ENCODE peak calls at places on chromosomes 12 and 14, in seven cellular contexts. N, Q, T, W, S, K and B are unnamed samples. For H3K4me1, the result is how much of the 10 kb centered on the place peaks cover.

GRCh38 chr14:84976805-84977204 is 553.1 kb upstream of the FLRT2 start:
- DNase-seq in N (no peak), K (no peak), T (no peak), Q (no peak), S (no peak), W (no peak), B (no peak)

GRCh38 chr12:121223283-121223946 is 13.5 kb downstream of the P2RX4 start:
- DNase-seq in T (no peak), K (no peak), Q (no peak), N (peak), S (no peak), W (peak), B (peak)

GRCh38 chr14:72610831-72611200 is 283.1 kb downstream of the DPF3 start:
- DNase-seq in K (no peak), W (no peak), Q (no peak), T (no peak), S (no peak), N (no peak), B (no peak)

GRCh38 chr14:51818748-51819386 is 41.5 kb upstream of the GNG2 start:
- DNase-seq in Q (no peak), S (no peak), N (no peak), T (no peak), K (no peak), W (no peak), B (no peak)

GRCh38 chr12:128823216-128823915 is 392 bp downstream of the SLC15A4 start:
- DNase-seq in W (peak), K (no peak), N (no peak), S (peak), T (peak), Q (peak), B (peak)

GRCh38 chr12:1792406-1792805 is 28.0 kb upstream of the LRTM2 start:
- DNase-seq in W (no peak), T (no peak), Q (no peak), K (no peak), S (no peak), N (no peak), B (no peak)

GRCh38 chr12:1217191-1217949 is 226.3 kb downstream of the ERC1 start:
- DNase-seq in N (no peak), S (no peak), Q (no peak), T (peak), K (no peak), W (no peak), B (no peak)

GRCh38 chr14:92880851-92881250 is 42.1 kb upstream of the CHGA start:
- DNase-seq in N (no peak), S (peak), W (no peak), Q (peak), K (no peak), T (peak), B (peak)

GRCh38 chr12:7555752-7556151 is 52.2 kb upstream of the CD163 start:
- DNase-seq in S (no peak), K (no peak), N (no peak), Q (peak), T (no peak), W (no peak), B (peak)

DNA sequence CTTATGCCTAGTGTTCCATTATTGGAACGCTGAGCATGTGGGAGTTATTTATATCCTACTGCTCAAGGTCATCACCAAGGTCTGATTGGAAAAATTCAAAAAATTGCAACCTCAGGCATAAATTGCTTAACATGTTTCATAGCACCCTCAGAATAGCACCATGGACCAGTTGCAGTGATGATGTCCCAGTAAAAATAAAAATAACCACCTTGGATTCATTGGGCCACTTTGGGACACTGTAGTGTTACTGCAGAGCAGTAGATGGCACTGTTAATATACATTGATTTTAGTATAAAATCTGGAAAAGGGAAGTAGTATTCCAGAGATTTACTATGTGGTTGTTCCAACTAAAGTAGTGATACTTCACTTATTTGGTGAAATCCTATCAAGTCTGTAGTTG is 31.0 kb upstream of the PTCSC3 start:
- DNase-seq in K (no peak), T (no peak), S (peak), W (no peak), Q (peak), N (no peak), B (no peak)
- TF ChIP-seq CTCF in K (no peak), T (no peak), S (peak), W (peak), Q (peak), N (peak), B (no peak)

GRCh38 chr12:54386781-54387467 is 2.4 kb upstream of the ZNF385A start:
- DNase-seq in S (no peak), Q (peak), T (no peak), K (no peak), N (no peak), W (no peak), B (no peak)
- H3K4me1 ChIP-seq in S (under half), Q (half or more), T (under half), K (under half), N (half or more), W (under half), B (under half)

GRCh38 chr12:6334359-6334758 is 7.5 kb downstream of the TNFRSF1A start:
- DNase-seq in N (no peak), T (no peak), Q (no peak), W (no peak), S (no peak), K (no peak), B (no peak)

GRCh38 chr12:6334940-6335450 is 6.9 kb downstream of the TNFRSF1A start:
- DNase-seq in S (no peak), K (no peak), T (no peak), W (peak), N (peak), Q (no peak), B (peak)

GRCh38 chr12:6336079-6336858 is 5.6 kb downstream of the TNFRSF1A start:
- DNase-seq in T (peak), S (peak), W (peak), Q (peak), N (peak), K (peak), B (peak)

GRCh38 chr12:6336859-6337744 is 4.8 kb downstream of the TNFRSF1A start:
- DNase-seq in W (no peak), T (no peak), Q (peak), N (no peak), S (no peak), K (no peak), B (no peak)

DNA sequence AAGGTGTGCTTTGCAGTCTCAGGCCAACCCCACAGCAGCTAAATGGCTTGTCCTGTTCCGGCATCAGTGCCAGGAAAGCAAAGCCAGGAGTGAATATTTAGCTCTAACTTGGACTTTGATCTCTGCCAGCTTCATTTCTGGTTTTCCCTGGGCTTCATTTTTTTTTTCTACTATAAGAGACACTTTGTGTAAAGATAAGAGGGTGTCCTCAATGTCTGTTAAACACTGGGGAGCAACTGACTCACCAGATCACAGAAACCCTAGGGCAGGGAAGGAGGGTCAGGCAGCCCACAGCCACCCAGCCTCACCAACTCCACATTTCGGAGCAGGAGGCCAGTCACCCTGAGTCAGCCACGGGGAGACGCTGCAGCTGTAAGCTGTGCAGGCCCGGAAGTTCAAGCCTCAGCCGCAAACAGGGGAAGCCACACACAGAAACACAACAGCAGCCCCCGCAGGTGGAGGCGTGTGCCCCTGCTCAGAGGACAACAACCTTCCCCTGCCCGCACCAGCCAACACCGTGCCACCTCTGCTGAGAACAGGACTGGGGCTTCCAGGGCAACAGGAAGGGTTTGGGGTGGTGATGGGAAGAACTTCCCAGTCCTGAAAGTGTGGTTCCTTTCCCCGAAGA is 6.3 kb downstream of the TNFRSF1A start:
- DNase-seq in Q (peak), W (peak), K (peak), T (peak), N (peak), S (peak), B (peak)
- TF ChIP-seq POLR2A in Q (no peak), W (peak), K (no peak), T (no peak), N (no peak), S (no peak), B (no peak)

DNA sequence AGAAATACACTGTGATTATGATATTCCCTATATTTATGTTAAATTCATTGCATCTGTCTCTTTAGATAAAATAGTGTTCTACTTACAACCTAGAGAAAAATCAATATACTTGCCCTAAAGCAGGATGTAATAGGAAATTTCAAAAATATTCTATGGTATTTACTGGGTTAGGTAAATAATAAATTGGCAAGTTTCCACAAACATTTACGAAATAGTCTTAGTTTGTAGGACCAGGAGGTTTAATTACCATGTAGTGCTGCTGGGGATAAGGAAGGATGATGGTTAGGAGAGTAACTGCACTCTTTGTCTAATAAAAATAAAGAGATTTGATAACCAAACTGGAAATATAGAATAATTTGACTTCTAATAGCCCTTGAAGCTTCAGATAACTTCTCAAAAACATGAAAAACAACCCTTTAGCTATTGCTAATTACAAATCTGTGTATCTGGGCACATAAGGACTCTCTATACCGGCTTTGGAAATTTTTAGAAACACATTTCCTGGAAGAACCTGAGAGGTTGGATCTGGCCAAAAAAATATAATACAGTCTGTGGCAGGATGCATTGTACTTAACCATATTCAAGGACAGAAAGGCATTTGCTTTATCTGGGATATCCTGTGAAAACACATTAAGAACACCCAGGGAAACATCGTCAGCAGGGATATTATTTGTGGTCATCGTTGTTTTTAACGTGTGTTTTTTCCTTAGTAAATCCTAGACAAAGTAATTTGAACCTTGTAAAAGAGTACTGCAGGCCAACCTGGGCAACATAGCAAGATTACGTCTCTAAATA is 36.7 kb upstream of the TMCC3 start:
- DNase-seq in N (no peak), Q (no peak), T (no peak), W (no peak), K (no peak), S (no peak), B (no peak)
- TF ChIP-seq CTCF in N (no peak), Q (no peak), T (no peak), W (no peak), K (no peak), S (no peak), B (no peak)

GRCh38 chr12:117384735-117385134 is 23.3 kb upstream of the NOS1 start:
- DNase-seq in Q (no peak), S (no peak), T (no peak), K (no peak), W (no peak), N (no peak), B (no peak)

GRCh38 chr12:117390866-117391265 is 29.4 kb upstream of the NOS1 start:
- DNase-seq in N (no peak), W (no peak), Q (no peak), S (no peak), T (no peak), K (no peak), B (no peak)

GRCh38 chr12:117393656-117394055 is 32.2 kb upstream of the NOS1 start:
- DNase-seq in W (no peak), N (no peak), T (no peak), Q (no peak), K (no peak), S (no peak), B (no peak)

GRCh38 chr12:117388865-117389508 is 27.6 kb upstream of the NOS1 start:
- DNase-seq in S (no peak), K (no peak), N (no peak), W (no peak), Q (no peak), T (no peak), B (no peak)

GRCh38 chr12:117387832-117388231 is 26.4 kb upstream of the NOS1 start:
- DNase-seq in N (no peak), T (no peak), Q (no peak), K (no peak), S (no peak), W (no peak), B (no peak)
- H3K4me1 ChIP-seq in N (under half), T (under half), Q (under half), K (under half), S (under half), W (under half), B (under half)

GRCh38 chr12:11805043-11805442 is 155.6 kb downstream of the ETV6 start:
- DNase-seq in S (no peak), W (no peak), K (no peak), N (no peak), T (no peak), Q (no peak), B (no peak)
- TF ChIP-seq POLR2A in S (no peak), W (no peak), K (no peak), N (no peak), T (no peak), Q (no peak), B (no peak)

GRCh38 chr12:105291531-105291930 is 39.0 kb upstream of the C12orf75 start:
- DNase-seq in S (no peak), W (no peak), N (no peak), K (no peak), Q (no peak), T (no peak), B (no peak)

GRCh38 chr12:105289114-105289904 is 41.2 kb upstream of the C12orf75 start:
- DNase-seq in S (peak), T (no peak), N (no peak), W (no peak), K (no peak), Q (no peak), B (no peak)

GRCh38 chr12:105287408-105287807 is 43.1 kb upstream of the C12orf75 start:
- DNase-seq in N (no peak), Q (no peak), S (no peak), K (no peak), W (no peak), T (no peak), B (no peak)

GRCh38 chr12:105285378-105285777 is 45.1 kb upstream of the C12orf75 start:
- DNase-seq in N (no peak), S (no peak), Q (no peak), W (no peak), T (no peak), K (no peak), B (no peak)

GRCh38 chr12:105288311-105288996 is 42.0 kb upstream of the C12orf75 start:
- DNase-seq in T (no peak), W (no peak), Q (no peak), S (no peak), K (no peak), N (no peak), B (no peak)
- TF ChIP-seq CTCF in T (no peak), W (peak), Q (no peak), S (no peak), K (no peak), N (no peak), B (no peak)

DNA sequence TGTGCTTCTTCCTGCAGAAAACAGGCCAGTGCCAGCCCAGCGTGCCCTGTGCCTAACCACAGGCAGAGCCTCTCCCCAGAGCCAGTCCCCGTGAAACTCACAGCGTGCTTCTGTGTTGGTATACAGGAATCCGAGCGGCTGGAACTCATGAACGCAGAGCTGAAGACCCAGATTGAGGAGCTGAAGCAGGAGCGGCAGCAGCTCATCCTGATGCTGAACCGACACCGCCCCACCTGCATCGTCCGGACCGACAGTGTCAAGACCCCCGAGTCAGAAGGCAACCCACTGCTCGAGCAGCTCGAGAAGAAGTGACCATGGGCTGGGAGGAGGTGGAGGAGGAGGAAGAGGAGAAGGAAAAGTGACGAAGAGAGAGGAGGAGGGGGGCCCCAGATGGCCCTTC is 41.3 kb downstream of the JDP2 start:
- DNase-seq in W (no peak), T (no peak), Q (no peak), S (no peak), N (no peak), K (peak), B (no peak)
- H3K4me1 ChIP-seq in W (under half), T (under half), Q (under half), S (under half), N (under half), K (half or more), B (under half)

GRCh38 chr12:126338031-126338441 is 1272.8 kb downstream of the AACS start:
- DNase-seq in N (no peak), T (no peak), Q (no peak), S (no peak), K (no peak), W (no peak), B (no peak)
- TF ChIP-seq POLR2A in N (no peak), T (no peak), Q (no peak), S (no peak), K (no peak), W (no peak), B (no peak)

GRCh38 chr14:55139696-55140509 is 10.9 kb downstream of the LGALS3 start:
- DNase-seq in K (no peak), T (no peak), Q (no peak), N (no peak), S (no peak), W (no peak), B (no peak)

GRCh38 chr14:55136868-55137785 is 8.1 kb downstream of the LGALS3 start:
- DNase-seq in S (no peak), Q (no peak), K (peak), N (peak), W (no peak), T (no peak), B (peak)

GRCh38 chr14:55136241-55136640 is 7.2 kb downstream of the LGALS3 start:
- DNase-seq in Q (no peak), S (no peak), T (no peak), N (no peak), W (no peak), K (no peak), B (no peak)

GRCh38 chr14:55139152-55139551 is 10.1 kb downstream of the LGALS3 start:
- DNase-seq in Q (no peak), S (no peak), K (no peak), T (no peak), W (no peak), N (no peak), B (no peak)

GRCh38 chr14:55138091-55138490 is 9.0 kb downstream of the LGALS3 start:
- DNase-seq in S (no peak), Q (no peak), K (no peak), W (no peak), T (no peak), N (no peak), B (no peak)
- TF ChIP-seq CTCF in S (peak), Q (peak), K (no peak), W (peak), T (no peak), N (no peak), B (no peak)